ENCODE peak calls at places on chromosomes 5 and 9, in nine cellular contexts. B, U, Y, E, T, P, N, O and D are unnamed samples.

GRCh38 chr9:131965841-131966240 is 113.8 kb downstream of the MED27 start:
- DNase-seq in O (no peak), T (no peak), N (no peak), Y (no peak), P (no peak), U (no peak), B (no peak), E (no peak), D (no peak)

GRCh38 chr5:138632900-138633489 is 57.8 kb upstream of the HSPA9 start:
- DNase-seq in O (peak), Y (peak), B (peak), N (peak), P (peak), U (no peak), E (no peak), T (no peak), D (peak)

GRCh38 chr5:120463991-120464626 is at the start of gene PRR16:
- DNase-seq in T (peak), O (no peak), P (peak), N (peak), E (no peak), Y (peak), B (peak), U (no peak), D (peak)

GRCh38 chr5:124301850-124302249 is 444.6 kb downstream of the ZNF608 start:
- DNase-seq in Y (no peak), U (no peak), B (no peak), P (no peak), N (peak), E (no peak), O (no peak), T (peak), D (no peak)

GRCh38 chr9:69157751-69158466 is 16.2 kb upstream of the TJP2 start:
- DNase-seq in B (no peak), T (peak), O (no peak), Y (no peak), E (no peak), U (no peak), P (no peak), N (peak), D (no peak)

GRCh38 chr9:20620658-20621552 is 1.4 kb downstream of the MLLT3 start:
- DNase-seq in N (peak), E (peak), P (no peak), Y (peak), O (peak), U (peak), B (peak), T (peak), D (peak)

GRCh38 chr9:21479152-21479702 is 2.9 kb downstream of the IFNE start:
- DNase-seq in O (no peak), B (no peak), Y (no peak), T (no peak), U (no peak), N (no peak), E (no peak), P (no peak), D (no peak)

GRCh38 chr5:14400085-14400484 is 181.5 kb upstream of the OTULINL start:
- DNase-seq in N (peak), U (no peak), B (no peak), O (no peak), T (peak), E (no peak), P (no peak), Y (no peak), D (no peak)

GRCh38 chr5:146902471-146902870 is 23.9 kb upstream of the PPP2R2B start:
- DNase-seq in Y (no peak), B (no peak), E (no peak), O (no peak), N (no peak), P (no peak), U (no peak), T (no peak), D (no peak)

GRCh38 chr9:76302947-76303550 is 91.2 kb downstream of the RFK start:
- DNase-seq in P (no peak), O (peak), T (peak), Y (no peak), U (peak), N (peak), E (peak), B (peak), D (no peak)

GRCh38 chr9:110126986-110127864 is 80.7 kb downstream of the C9orf152 start:
- DNase-seq in U (no peak), T (no peak), P (no peak), O (no peak), N (peak), E (no peak), Y (peak), B (peak), D (no peak)

GRCh38 chr5:119681734-119682133 is 52.4 kb downstream of the FAM170A start:
- DNase-seq in N (no peak), Y (no peak), O (no peak), E (no peak), U (no peak), T (no peak), P (no peak), B (no peak), D (no peak)

GRCh38 chr5:124021066-124021641 is 509.2 kb downstream of the CSNK1G3 start:
- DNase-seq in B (no peak), U (no peak), P (no peak), N (no peak), T (no peak), E (no peak), Y (no peak), O (no peak), D (no peak)

GRCh38 chr5:84983093-84983492 is 598.4 kb upstream of the EDIL3 start:
- DNase-seq in U (no peak), Y (no peak), E (no peak), B (no peak), P (no peak), N (no peak), T (no peak), O (no peak), D (no peak)

GRCh38 chr5:122187426-122187825 is 58.1 kb downstream of the ZNF474 start:
- DNase-seq in U (no peak), Y (no peak), B (no peak), P (no peak), O (no peak), T (no peak), N (no peak), E (no peak), D (no peak)

GRCh38 chr5:111627862-111628261 is 115.5 kb upstream of the STARD4 start:
- DNase-seq in B (no peak), Y (no peak), P (no peak), O (no peak), T (no peak), U (no peak), E (no peak), N (no peak), D (no peak)

GRCh38 chr9:79670269-79670961 is 98.7 kb downstream of the TLE4 start:
- DNase-seq in B (no peak), T (peak), O (no peak), Y (no peak), U (no peak), P (no peak), N (no peak), E (no peak), D (no peak)

GRCh38 chr9:133419005-133419404 is 1.2 kb upstream of the REXO4 start:
- DNase-seq in Y (no peak), N (no peak), B (no peak), U (no peak), P (no peak), O (no peak), T (no peak), E (no peak), D (no peak)

GRCh38 chr9:120935383-120935857 is 8.8 kb upstream of the TRAF1 start:
- DNase-seq in E (no peak), N (peak), U (peak), Y (peak), O (peak), P (peak), B (peak), T (peak), D (no peak)

GRCh38 chr5:177116631-177117373 is 16.8 kb upstream of the NSD1 start:
- DNase-seq in U (no peak), B (peak), O (peak), Y (peak), N (no peak), E (peak), T (no peak), P (peak), D (peak)

GRCh38 chr5:66417681-66418248 is 178.4 kb upstream of the MAST4 start:
- DNase-seq in Y (no peak), U (no peak), P (no peak), O (no peak), T (no peak), N (no peak), E (no peak), B (no peak), D (no peak)

GRCh38 chr5:141476132-141476909 is 555 bp downstream of the PCDHGC3 start:
- DNase-seq in T (peak), P (no peak), O (no peak), Y (peak), E (no peak), N (peak), U (no peak), B (peak), D (peak)

GRCh38 chr5:113336975-113337374 is 97.8 kb downstream of the TSSK1B start:
- DNase-seq in P (no peak), T (peak), E (no peak), Y (no peak), N (peak), O (peak), U (no peak), B (peak), D (no peak)

GRCh38 chr9:95075700-95076099 is 241.8 kb downstream of the FANCC start:
- DNase-seq in T (no peak), P (no peak), N (no peak), U (no peak), E (no peak), B (no peak), O (no peak), Y (no peak), D (no peak)

GRCh38 chr9:13278368-13279246 is 885 bp downstream of the MPDZ start:
- DNase-seq in O (no peak), P (peak), N (peak), E (no peak), U (peak), Y (peak), B (peak), T (peak), D (peak)

GRCh38 chr5:170791325-170791954 is 7.9 kb downstream of the GABRP start:
- DNase-seq in Y (peak), N (peak), O (no peak), T (peak), U (peak), E (no peak), P (no peak), B (peak), D (peak)

GRCh38 chr5:31623249-31623648 is 15.7 kb upstream of the PDZD2 start:
- DNase-seq in E (no peak), B (no peak), P (no peak), T (no peak), U (no peak), N (no peak), Y (no peak), O (no peak), D (no peak)

GRCh38 chr5:109939109-109939682 is 249.5 kb downstream of the MAN2A1 start:
- DNase-seq in E (no peak), P (no peak), T (peak), U (no peak), N (peak), Y (no peak), B (no peak), O (no peak), D (no peak)

GRCh38 chr9:129781991-129782390 is 21.0 kb upstream of the TOR1B start:
- DNase-seq in O (no peak), T (no peak), N (no peak), B (no peak), E (no peak), Y (no peak), P (no peak), U (no peak), D (no peak)

GRCh38 chr9:79955300-79955699 is 383.5 kb downstream of the TLE4 start:
- DNase-seq in Y (no peak), B (no peak), E (no peak), U (no peak), T (peak), N (no peak), P (no peak), O (peak), D (no peak)

GRCh38 chr9:27054125-27054524 is 48.7 kb upstream of the LRRC19 start:
- DNase-seq in O (no peak), E (no peak), N (no peak), U (no peak), B (no peak), T (no peak), P (no peak), Y (no peak), D (no peak)

GRCh38 chr9:127505396-127506116 is 54.2 kb downstream of the LRSAM1 start:
- DNase-seq in P (no peak), O (peak), N (peak), U (peak), T (peak), E (no peak), Y (peak), B (peak), D (peak)

GRCh38 chr9:128361296-128361980 is 9.7 kb upstream of the URM1 start:
- DNase-seq in U (no peak), N (no peak), T (no peak), O (no peak), P (no peak), B (no peak), E (no peak), Y (no peak), D (no peak)

GRCh38 chr9:88090151-88090581 is 48.1 kb downstream of the SPATA31C2 start:
- DNase-seq in Y (no peak), N (peak), E (no peak), T (peak), O (no peak), U (no peak), B (no peak), P (no peak), D (peak)

GRCh38 chr9:122900791-122901190 is 4.4 kb downstream of the RC3H2 start:
- DNase-seq in U (no peak), T (peak), O (peak), B (no peak), N (peak), P (no peak), Y (no peak), E (no peak), D (no peak)

GRCh38 chr5:143161893-143162520 is 241.5 kb downstream of the NR3C1 start:
- DNase-seq in B (no peak), N (peak), T (no peak), O (no peak), P (no peak), E (no peak), U (no peak), Y (no peak), D (no peak)

GRCh38 chr5:168876419-168876818 is 297.3 kb upstream of the PANK3 start:
- DNase-seq in O (no peak), B (no peak), E (no peak), T (no peak), U (no peak), Y (no peak), N (no peak), P (no peak), D (no peak)